ENCODE peak calls at places on chromosomes 1 and 21, in eight cellular contexts. E is lower lobe of right lung; X is GM03348; A is cardiac muscle cell; T is stimulated activated CD8-positive, alpha-beta memory T cell treated with anti-CD3 and anti-CD28 coated beads, Interleukin-12 subunit alpha, Interleukin-12 subunit beta, amount 100 ng/mL, for 4 hours; I is NCI-H774; L is fibroblast of gingiva; V is stimulated activated CD4-positive, alpha-beta T cell treated with anti-CD3 and anti-CD28 coated beads, Interleukin-1b, Interleukin-23, amount 100 ng/mL, for 4 hours. H is an unnamed sample.

GRCh38 chr1:247111636-247112478 is 7.7 kb upstream of the ZNF669 start:
- DNase-seq in E (peak; percentile 85), X (peak; percentile 89), A (peak; percentile 77), T (no peak), I (peak; percentile 35), L (peak; percentile 73), V (no peak), H (no peak)

GRCh38 chr1:17122449-17123194 is 3.4 kb upstream of the PADI2 start:
- DNase-seq in E (no peak), X (no peak), A (peak; percentile 50), T (no peak), I (no peak), L (no peak), V (no peak), H (no peak)

GRCh38 chr1:158037876-158038359 is 44.5 kb downstream of the KIRREL1 start:
- DNase-seq in E (no peak), X (peak; percentile 81), A (no peak), T (no peak), I (no peak), L (peak; percentile 70), V (no peak), H (no peak)

GRCh38 chr1:23202263-23202749 is 15.0 kb downstream of the HTR1D start:
- DNase-seq in E (no peak), X (no peak), A (no peak), T (no peak), I (no peak), L (no peak), V (no peak), H (no peak)

GRCh38 chr21:27513825-27514224 is 546.9 kb upstream of the ADAMTS5 start:
- DNase-seq in E (no peak), X (no peak), A (no peak), T (no peak), I (no peak), L (no peak), V (no peak), H (no peak)

GRCh38 chr1:167442854-167443565 is 75.3 kb downstream of the CD247 start:
- DNase-seq in E (no peak), X (no peak), A (no peak), T (no peak), I (no peak), L (no peak), V (no peak), H (no peak)

GRCh38 chr1:38746966-38747600 is 112.5 kb downstream of the RRAGC start:
- DNase-seq in E (no peak), X (no peak), A (no peak), T (no peak), I (peak; percentile 12), L (no peak), V (no peak), H (no peak)

GRCh38 chr1:24416666-24417391 is 1.2 kb downstream of the NIPAL3 start:
- DNase-seq in E (no peak), X (peak; percentile 81), A (no peak), T (no peak), I (no peak), L (peak; percentile 87), V (no peak), H (peak; percentile 24)

GRCh38 chr1:27403065-27403726 is 10.8 kb downstream of the GPR3 start:
- DNase-seq in E (no peak), X (peak; percentile 81), A (peak; percentile 30), T (no peak), I (no peak), L (peak; percentile 57), V (no peak), H (no peak)

GRCh38 chr1:107965112-107965991 is at the start of gene VAV3:
- DNase-seq in E (peak; percentile 84), X (peak; percentile 79), A (peak; percentile 85), T (peak; percentile 46), I (peak; percentile 50), L (peak; percentile 54), V (peak; percentile 57), H (peak; percentile 86)

GRCh38 chr1:234619071-234619480 is 9.1 kb upstream of the IRF2BP2 start:
- DNase-seq in E (no peak), X (no peak), A (no peak), T (no peak), I (no peak), L (no peak), V (no peak), H (no peak)